ENCODE peak calls at places on chromosome 16, in six cellular contexts. One of them, this sample, is unnamed.
A peak's percentile ranks its signal among the peaks of the same experiment; 100 is the strongest.

GRCh38 chr16:85348921-85349334 is 236.7 kb upstream of the CIBAR2 start:
- DNase-seq in cardiac fibroblast: no peak
- DNase-seq in kidney: peak; percentile 53
- DNase-seq in GM23338: no peak
- DNase-seq in uterus: no peak
- DNase-seq in Calu3: no peak
- DNase-seq in this sample: no peak

GRCh38 chr16:11390573-11391495 is 45.6 kb downstream of the RMI2 start:
- DNase-seq in cardiac fibroblast: no peak
- DNase-seq in Calu3: no peak
- DNase-seq in uterus: no peak
- DNase-seq in kidney: peak; percentile 54
- DNase-seq in GM23338: no peak
- DNase-seq in this sample: no peak

GRCh38 chr16:70638814-70639792 is 7.3 kb upstream of the IL34 start:
- DNase-seq in Calu3: no peak
- DNase-seq in cardiac fibroblast: peak; percentile 84
- DNase-seq in uterus: peak; percentile 34
- DNase-seq in kidney: no peak
- DNase-seq in GM23338: no peak
- DNase-seq in this sample: no peak

GRCh38 chr16:57720142-57720575 is 15.4 kb upstream of the KATNB1 start:
- DNase-seq in Calu3: peak; percentile 90
- DNase-seq in cardiac fibroblast: peak; percentile 75
- DNase-seq in kidney: no peak
- DNase-seq in GM23338: peak; percentile 62
- DNase-seq in uterus: no peak
- DNase-seq in this sample: peak; percentile 78

GRCh38 chr16:24610421-24610765 is 71.0 kb downstream of the RBBP6 start:
- DNase-seq in kidney: peak; percentile 75
- DNase-seq in Calu3: peak; percentile 32
- DNase-seq in GM23338: peak; percentile 73
- DNase-seq in uterus: peak; percentile 24
- DNase-seq in cardiac fibroblast: peak; percentile 51
- DNase-seq in this sample: no peak

GRCh38 chr16:54842743-54843423 is 87.8 kb upstream of the IRX5 start:
- DNase-seq in uterus: no peak
- DNase-seq in cardiac fibroblast: no peak
- DNase-seq in Calu3: no peak
- DNase-seq in GM23338: no peak
- DNase-seq in kidney: no peak
- DNase-seq in this sample: no peak

GRCh38 chr16:69077251-69077650 is 28.2 kb upstream of the HAS3 start:
- DNase-seq in GM23338: no peak
- DNase-seq in cardiac fibroblast: no peak
- DNase-seq in kidney: peak; percentile 26
- DNase-seq in uterus: no peak
- DNase-seq in Calu3: no peak
- DNase-seq in this sample: no peak

GRCh38 chr16:89471225-89471624 is 19.1 kb downstream of the ANKRD11 start:
- DNase-seq in Calu3: no peak
- DNase-seq in GM23338: no peak
- DNase-seq in cardiac fibroblast: peak; percentile 77
- DNase-seq in uterus: no peak
- DNase-seq in kidney: no peak
- DNase-seq in this sample: no peak

GRCh38 chr16:49698416-49698815 is 157.5 kb downstream of the ZNF423 start:
- DNase-seq in uterus: no peak
- DNase-seq in cardiac fibroblast: peak; percentile 56
- DNase-seq in kidney: no peak
- DNase-seq in GM23338: peak; percentile 64
- DNase-seq in Calu3: no peak
- DNase-seq in this sample: no peak

GRCh38 chr16:24357511-24357910 is 101.4 kb downstream of the CACNG3 start:
- DNase-seq in cardiac fibroblast: no peak
- DNase-seq in GM23338: no peak
- DNase-seq in kidney: no peak
- DNase-seq in Calu3: no peak
- DNase-seq in uterus: no peak
- DNase-seq in this sample: no peak

GRCh38 chr16:2333772-2334379 is 6.7 kb downstream of the ABCA3 start:
- DNase-seq in kidney: no peak
- DNase-seq in cardiac fibroblast: no peak
- DNase-seq in GM23338: no peak
- DNase-seq in Calu3: no peak
- DNase-seq in uterus: no peak
- DNase-seq in this sample: no peak

GRCh38 chr16:55203570-55203969 is 120.4 kb upstream of the IRX6 start:
- DNase-seq in kidney: no peak
- DNase-seq in cardiac fibroblast: no peak
- DNase-seq in Calu3: no peak
- DNase-seq in GM23338: no peak
- DNase-seq in uterus: no peak
- DNase-seq in this sample: no peak

GRCh38 chr16:79970551-79971236 is 370.2 kb upstream of the MAF start:
- DNase-seq in uterus: peak; percentile 69
- DNase-seq in cardiac fibroblast: peak; percentile 29
- DNase-seq in GM23338: no peak
- DNase-seq in kidney: no peak
- DNase-seq in Calu3: no peak
- DNase-seq in this sample: no peak

GRCh38 chr16:28549301-28549899 is 4.3 kb upstream of the SGF29 start:
- DNase-seq in kidney: no peak
- DNase-seq in Calu3: peak; percentile 41
- DNase-seq in GM23338: peak; percentile 45
- DNase-seq in cardiac fibroblast: peak; percentile 68
- DNase-seq in uterus: no peak
- DNase-seq in this sample: no peak

GRCh38 chr16:89506791-89507191 is 1.4 kb upstream of the SPG7 start:
- DNase-seq in Calu3: peak; percentile 22
- DNase-seq in GM23338: no peak
- DNase-seq in uterus: no peak
- DNase-seq in cardiac fibroblast: no peak
- DNase-seq in kidney: no peak
- DNase-seq in this sample: no peak

GRCh38 chr16:50010212-50010611 is 14.8 kb upstream of the CNEP1R1 start:
- DNase-seq in Calu3: no peak
- DNase-seq in kidney: no peak
- DNase-seq in GM23338: no peak
- DNase-seq in uterus: no peak
- DNase-seq in cardiac fibroblast: no peak
- DNase-seq in this sample: no peak

GRCh38 chr16:1839554-1839953 is 12.5 kb downstream of the FAHD1 start:
- DNase-seq in GM23338: peak; percentile 41
- DNase-seq in cardiac fibroblast: peak; percentile 41
- DNase-seq in kidney: no peak
- DNase-seq in uterus: no peak
- DNase-seq in Calu3: no peak
- DNase-seq in this sample: no peak

GRCh38 chr16:86219655-86220445 is 290.5 kb upstream of the FOXF1 start:
- DNase-seq in GM23338: no peak
- DNase-seq in cardiac fibroblast: peak; percentile 37
- DNase-seq in uterus: no peak
- DNase-seq in kidney: peak; percentile 39
- DNase-seq in Calu3: no peak
- DNase-seq in this sample: no peak

GRCh38 chr16:88534731-88535141 is 35.5 kb upstream of the ZC3H18 start:
- DNase-seq in GM23338: peak; percentile 65
- DNase-seq in Calu3: no peak
- DNase-seq in cardiac fibroblast: peak; percentile 50
- DNase-seq in kidney: peak; percentile 89
- DNase-seq in uterus: no peak
- DNase-seq in this sample: no peak

GRCh38 chr16:57941016-57941656 is 29.8 kb downstream of the CNGB1 start:
- DNase-seq in Calu3: peak; percentile 70
- DNase-seq in kidney: no peak
- DNase-seq in GM23338: no peak
- DNase-seq in uterus: no peak
- DNase-seq in cardiac fibroblast: peak; percentile 53
- DNase-seq in this sample: no peak

GRCh38 chr16:57016301-57016700 is 26.9 kb downstream of the NLRC5 start:
- DNase-seq in kidney: no peak
- DNase-seq in uterus: no peak
- DNase-seq in cardiac fibroblast: no peak
- DNase-seq in GM23338: no peak
- DNase-seq in Calu3: no peak
- DNase-seq in this sample: no peak

GRCh38 chr16:52318259-52319008 is 228.5 kb downstream of the TOX3 start:
- DNase-seq in kidney: no peak
- DNase-seq in Calu3: no peak
- DNase-seq in uterus: no peak
- DNase-seq in cardiac fibroblast: no peak
- DNase-seq in GM23338: peak; percentile 41
- DNase-seq in this sample: no peak

GRCh38 chr16:63592852-63593251 is 1529.0 kb downstream of the CDH11 start:
- DNase-seq in uterus: no peak
- DNase-seq in cardiac fibroblast: no peak
- DNase-seq in kidney: no peak
- DNase-seq in GM23338: no peak
- DNase-seq in Calu3: no peak
- DNase-seq in this sample: no peak

GRCh38 chr16:72850863-72851262 is 197.1 kb downstream of the ZFHX3 start:
- DNase-seq in Calu3: no peak
- DNase-seq in GM23338: no peak
- DNase-seq in cardiac fibroblast: peak; percentile 59
- DNase-seq in kidney: no peak
- DNase-seq in uterus: peak; percentile 36
- DNase-seq in this sample: no peak

GRCh38 chr16:28195859-28196258 is 15.9 kb downstream of the XPO6 start:
- DNase-seq in uterus: no peak
- DNase-seq in cardiac fibroblast: no peak
- DNase-seq in GM23338: no peak
- DNase-seq in kidney: no peak
- DNase-seq in Calu3: no peak
- DNase-seq in this sample: no peak

GRCh38 chr16:59702531-59702930 is 968.4 kb upstream of the GOT2 start:
- DNase-seq in uterus: no peak
- DNase-seq in Calu3: no peak
- DNase-seq in kidney: no peak
- DNase-seq in GM23338: no peak
- DNase-seq in cardiac fibroblast: no peak
- DNase-seq in this sample: no peak

GRCh38 chr16:21236831-21237230 is 3.3 kb downstream of the ANKS4B start:
- DNase-seq in Calu3: no peak
- DNase-seq in GM23338: no peak
- DNase-seq in kidney: no peak
- DNase-seq in uterus: no peak
- DNase-seq in cardiac fibroblast: no peak
- DNase-seq in this sample: no peak

GRCh38 chr16:79528281-79528680 is 72.3 kb downstream of the MAF start:
- DNase-seq in GM23338: no peak
- DNase-seq in Calu3: no peak
- DNase-seq in uterus: no peak
- DNase-seq in cardiac fibroblast: no peak
- DNase-seq in kidney: no peak
- DNase-seq in this sample: no peak

GRCh38 chr16:85463228-85463611 is 149.9 kb upstream of the GSE1 start:
- DNase-seq in GM23338: peak; percentile 49
- DNase-seq in uterus: no peak
- DNase-seq in Calu3: no peak
- DNase-seq in kidney: no peak
- DNase-seq in cardiac fibroblast: no peak
- DNase-seq in this sample: no peak

GRCh38 chr16:67562918-67563707 is 787 bp downstream of the CTCF start:
- DNase-seq in kidney: peak; percentile 92
- DNase-seq in uterus: peak; percentile 57
- DNase-seq in Calu3: peak; percentile 63
- DNase-seq in GM23338: peak; percentile 74
- DNase-seq in cardiac fibroblast: peak; percentile 59
- DNase-seq in this sample: no peak
- TF ChIP-seq CTCF in kidney: no peak
- TF ChIP-seq CTCF in uterus: peak; percentile 14
- TF ChIP-seq CTCF in Calu3: no peak
- TF ChIP-seq CTCF in GM23338: no peak
- TF ChIP-seq CTCF in cardiac fibroblast: no peak
- TF ChIP-seq CTCF in this sample: peak; percentile 38

DNA sequence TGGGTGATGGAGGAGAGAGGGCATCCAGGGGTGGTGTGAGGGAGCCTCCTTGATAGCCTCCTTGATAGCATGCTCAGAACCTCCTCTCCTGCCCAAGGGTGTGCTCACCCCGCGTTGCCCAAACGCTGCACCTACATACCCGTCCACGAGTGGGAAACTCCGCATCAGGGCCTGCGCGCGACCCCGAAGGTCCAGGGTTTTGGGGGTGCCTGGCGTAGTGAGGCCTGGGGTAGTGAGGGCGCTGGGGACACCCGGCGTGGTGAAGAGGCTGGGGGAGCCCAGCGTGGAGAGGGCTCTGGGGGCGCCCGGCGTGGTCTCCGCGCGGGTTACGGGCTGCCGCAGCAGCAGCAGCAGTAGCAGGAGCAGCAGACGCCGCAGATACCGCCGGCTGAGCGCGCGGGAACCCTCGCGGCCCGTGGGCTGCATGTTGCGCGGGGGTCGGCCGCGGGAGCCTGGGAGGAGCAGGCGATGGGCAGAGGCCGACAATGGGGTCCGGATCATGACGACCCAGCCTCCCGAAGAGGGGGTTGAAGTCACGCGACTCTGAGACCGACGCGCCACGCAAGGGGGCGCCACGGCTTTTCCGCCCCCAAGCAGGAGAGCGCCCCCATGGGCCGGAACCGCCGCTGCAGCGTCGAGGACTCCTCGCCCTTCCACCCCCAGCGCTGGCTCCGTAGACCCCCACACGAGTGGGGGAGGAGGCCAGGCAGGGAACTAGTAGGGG is at the start of gene DPEP3:
- DNase-seq in GM23338: peak; percentile 88
- DNase-seq in Calu3: no peak
- DNase-seq in kidney: no peak
- DNase-seq in uterus: no peak
- DNase-seq in cardiac fibroblast: no peak
- DNase-seq in this sample: no peak
- TF ChIP-seq CTCF in GM23338: peak; percentile 79
- TF ChIP-seq CTCF in Calu3: no peak
- TF ChIP-seq CTCF in kidney: no peak
- TF ChIP-seq CTCF in uterus: no peak
- TF ChIP-seq CTCF in cardiac fibroblast: peak; percentile 36
- TF ChIP-seq CTCF in this sample: peak; percentile 70

GRCh38 chr16:13435873-13436474 is 484.0 kb upstream of the ERCC4 start:
- DNase-seq in cardiac fibroblast: no peak
- DNase-seq in kidney: no peak
- DNase-seq in uterus: no peak
- DNase-seq in GM23338: peak; percentile 70
- DNase-seq in Calu3: no peak
- DNase-seq in this sample: no peak
- TF ChIP-seq CTCF in cardiac fibroblast: no peak
- TF ChIP-seq CTCF in kidney: no peak
- TF ChIP-seq CTCF in uterus: no peak
- TF ChIP-seq CTCF in GM23338: peak; percentile 60
- TF ChIP-seq CTCF in Calu3: no peak
- TF ChIP-seq CTCF in this sample: no peak

DNA sequence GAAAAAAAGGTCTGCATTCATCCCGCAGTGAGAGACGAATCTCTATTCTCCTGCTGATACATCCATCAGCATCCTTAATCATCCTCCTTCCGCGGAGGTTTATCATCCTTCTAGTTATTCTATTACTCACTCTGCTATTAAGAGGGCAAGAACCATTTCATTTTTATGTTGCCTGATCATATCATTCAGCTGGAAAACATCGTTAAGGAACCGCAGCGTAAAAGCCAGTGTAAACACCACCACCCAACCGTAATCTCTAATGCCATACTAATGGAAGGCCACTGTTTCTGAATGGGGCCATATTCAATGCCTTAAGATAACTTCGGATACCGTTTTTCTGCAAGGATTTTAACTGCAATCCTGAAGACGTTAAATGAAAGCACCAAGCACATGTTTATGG is 36.7 kb upstream of the ERCC4 start:
- DNase-seq in cardiac fibroblast: no peak
- DNase-seq in Calu3: no peak
- DNase-seq in kidney: no peak
- DNase-seq in uterus: no peak
- DNase-seq in GM23338: no peak
- DNase-seq in this sample: no peak
- TF ChIP-seq CTCF in cardiac fibroblast: no peak
- TF ChIP-seq CTCF in Calu3: no peak
- TF ChIP-seq CTCF in kidney: no peak
- TF ChIP-seq CTCF in uterus: no peak
- TF ChIP-seq CTCF in GM23338: no peak
- TF ChIP-seq CTCF in this sample: no peak

This sample was measured in CD14-positive monocyte.